ENCODE peak calls at places on chromosomes 12 and 14, in six cellular contexts. C is heart left ventricle; X is A549; Q is upper lobe of left lung; G is naive B cell; F is CD8-positive, alpha-beta T cell. D is an unnamed sample.

GRCh38 chr14:74566174-74567125 is 45.6 kb downstream of the LTBP2 start:
- ATAC-seq in C (peak; percentile 16), X (peak; percentile 78), Q (no peak), G (no peak), F (no peak), D (peak; percentile 86)

GRCh38 chr12:40197590-40197989 is 27.2 kb upstream of the LRRK2 start:
- ATAC-seq in C (no peak), X (no peak), Q (no peak), G (no peak), F (no peak), D (no peak)

GRCh38 chr14:86944434-86944833 is 1048.5 kb downstream of the GALC start:
- ATAC-seq in C (no peak), X (no peak), Q (no peak), G (no peak), F (no peak), D (no peak)

GRCh38 chr14:68924392-68925158 is 54.5 kb downstream of the ACTN1 start:
- ATAC-seq in C (peak; percentile 74), X (peak; percentile 18), Q (no peak), G (no peak), F (no peak), D (no peak)

GRCh38 chr12:104615048-104615561 is 158.4 kb downstream of the CHST11 start:
- ATAC-seq in C (peak; percentile 75), X (no peak), Q (peak; percentile 49), G (no peak), F (no peak), D (no peak)

GRCh38 chr14:74557691-74558090 is 54.3 kb downstream of the LTBP2 start:
- ATAC-seq in C (no peak), X (no peak), Q (no peak), G (no peak), F (no peak), D (peak; percentile 14)

GRCh38 chr14:60757617-60758016 is 23.1 kb downstream of the MNAT1 start:
- ATAC-seq in C (no peak), X (no peak), Q (no peak), G (no peak), F (no peak), D (no peak)

GRCh38 chr12:104387190-104387589 is 69.6 kb upstream of the CHST11 start:
- ATAC-seq in C (peak; percentile 10), X (no peak), Q (no peak), G (no peak), F (no peak), D (no peak)

GRCh38 chr14:36068777-36069534 is 107.6 kb downstream of the PTCSC3 start:
- ATAC-seq in C (no peak), X (peak; percentile 19), Q (peak; percentile 67), G (no peak), F (no peak), D (peak; percentile 64)

GRCh38 chr12:71161575-71161974 is 3.8 kb upstream of the TSPAN8 start:
- ATAC-seq in C (no peak), X (no peak), Q (no peak), G (no peak), F (no peak), D (no peak)

GRCh38 chr14:68284834-68285233 is 465.3 kb downstream of the RAD51B start:
- ATAC-seq in C (no peak), X (no peak), Q (no peak), G (no peak), F (no peak), D (peak; percentile 18)

GRCh38 chr14:65604946-65605345 is 192.4 kb downstream of the FUT8 start:
- ATAC-seq in C (no peak), X (no peak), Q (no peak), G (peak; percentile 23), F (no peak), D (no peak)